ENCODE peak calls at places on chromosomes 6 and 20, in seven cellular contexts. T is tibial artery; L is thoracic aorta; D is GM23338; E is WTC11; A is CD4-positive, alpha-beta T cell; Z is heart left ventricle. B is an unnamed sample.
A peak's percentile ranks its signal among the peaks of the same experiment; 100 is the strongest.

GRCh38 chr6:14652536-14652935 is 535.0 kb downstream of the CD83 start:
- DNase-seq in T (no peak), Z (no peak), E (no peak), D (no peak), L (no peak), A (no peak), B (no peak)

GRCh38 chr6:154932562-154933027 is 62.5 kb upstream of the TIAM2 start:
- DNase-seq in E (no peak), D (peak; percentile 73), L (no peak), A (no peak), T (no peak), Z (no peak), B (no peak)

GRCh38 chr6:168575346-168576098 is 134.5 kb downstream of the SMOC2 start:
- DNase-seq in D (no peak), E (no peak), Z (no peak), L (no peak), T (no peak), A (no peak), B (no peak)

GRCh38 chr6:2622683-2623082 is 128.0 kb downstream of the MYLK4 start:
- DNase-seq in T (peak; percentile 78), A (no peak), E (no peak), L (no peak), Z (no peak), D (no peak), B (no peak)

GRCh38 chr6:14501914-14502313 is 384.3 kb downstream of the CD83 start:
- DNase-seq in D (no peak), A (no peak), Z (no peak), E (no peak), L (no peak), T (no peak), B (no peak)

GRCh38 chr6:17703256-17703694 is 3.5 kb downstream of the NUP153 start:
- DNase-seq in E (no peak), A (no peak), Z (no peak), L (peak; percentile 18), T (no peak), D (no peak), B (no peak)

GRCh38 chr6:159077123-159077522 is 32.3 kb upstream of the TAGAP start:
- DNase-seq in A (no peak), T (no peak), L (no peak), E (no peak), Z (no peak), D (no peak), B (no peak)

GRCh38 chr6:33297406-33297955 is 1.3 kb downstream of the RGL2 start:
- DNase-seq in T (peak; percentile 76), D (peak; percentile 90), A (no peak), L (no peak), Z (peak; percentile 66), E (peak; percentile 79), B (peak; percentile 59)

GRCh38 chr20:44014807-44015732 is 100.4 kb downstream of the TOX2 start:
- DNase-seq in Z (no peak), L (no peak), T (no peak), E (no peak), D (no peak), A (no peak), B (no peak)

GRCh38 chr20:2101935-2102584 is 433 bp downstream of the STK35 start:
- DNase-seq in D (peak; percentile 95), E (peak; percentile 87), L (peak; percentile 74), A (peak; percentile 85), T (peak; percentile 95), Z (peak; percentile 95), B (peak; percentile 83)

GRCh38 chr6:54991761-54992330 is 145.3 kb downstream of the FAM83B start:
- DNase-seq in T (no peak), E (no peak), Z (no peak), D (no peak), L (no peak), A (no peak), B (no peak)

GRCh38 chr6:56511591-56511990 is 131.1 kb downstream of the DST start:
- DNase-seq in L (no peak), A (no peak), D (no peak), T (no peak), Z (no peak), E (no peak), B (no peak)

GRCh38 chr6:150867117-150867516 is 1.6 kb downstream of the MTHFD1L start:
- DNase-seq in A (no peak), D (peak; percentile 25), L (no peak), E (no peak), T (no peak), Z (no peak), B (no peak)

GRCh38 chr20:11849976-11850670 is 67.6 kb upstream of the BTBD3 start:
- DNase-seq in A (no peak), T (no peak), L (no peak), D (no peak), Z (no peak), E (no peak), B (no peak)

GRCh38 chr6:56382416-56382940 is 135.1 kb upstream of the COL21A1 start:
- DNase-seq in T (no peak), Z (no peak), E (no peak), L (no peak), A (no peak), D (no peak), B (no peak)

GRCh38 chr6:12890171-12890790 is 173.7 kb downstream of the PHACTR1 start:
- DNase-seq in L (no peak), D (peak; percentile 66), Z (no peak), A (no peak), E (peak; percentile 70), T (no peak), B (peak; percentile 6)
- TF ChIP-seq CTCF in L (peak; percentile 18), D (peak; percentile 73), Z (peak; percentile 42), A (no peak), E (peak; percentile 65), T (no peak), B (peak; percentile 65)

DNA sequence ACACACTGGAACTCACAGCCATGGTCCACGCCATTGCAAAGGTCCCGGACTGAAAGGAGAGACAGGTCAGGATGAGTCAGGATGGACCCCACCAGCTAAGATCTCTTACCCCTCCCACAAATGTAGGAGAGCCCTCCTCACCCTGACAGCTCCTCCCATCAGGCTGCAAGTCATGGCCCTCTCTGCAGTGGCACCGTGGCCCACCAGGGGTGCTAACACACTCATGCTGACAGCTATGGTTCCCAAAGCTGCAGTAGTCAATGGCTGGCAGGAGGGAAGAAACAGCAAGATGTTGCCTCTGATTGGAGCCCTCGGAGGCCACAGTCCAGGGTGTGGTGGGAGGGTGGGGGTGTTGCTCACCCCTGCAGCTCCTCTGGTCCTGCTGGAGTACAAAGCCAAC is 5.7 kb upstream of the RBPJL start:
- DNase-seq in A (no peak), T (no peak), E (peak; percentile 82), Z (no peak), L (no peak), D (peak; percentile 89), B (peak; percentile 74)
- TF ChIP-seq CTCF in A (no peak), T (no peak), E (peak; percentile 38), Z (peak; percentile 15), L (no peak), D (peak; percentile 62), B (peak; percentile 52)

GRCh38 chr20:59515013-59515905 is 89.1 kb upstream of the PHACTR3 start:
- DNase-seq in D (peak; percentile 94), E (peak; percentile 91), Z (peak; percentile 79), T (no peak), A (no peak), L (no peak), B (peak; percentile 91)
- TF ChIP-seq CTCF in D (peak; percentile 76), E (peak; percentile 60), Z (peak; percentile 86), T (peak; percentile 58), A (no peak), L (peak; percentile 59), B (peak; percentile 89)

GRCh38 chr6:3744211-3744900 is 7.2 kb downstream of the PXDC1 start:
- DNase-seq in T (peak; percentile 73), Z (no peak), L (no peak), D (no peak), A (no peak), E (no peak), B (no peak)

GRCh38 chr6:3743541-3743940 is 8.0 kb downstream of the PXDC1 start:
- DNase-seq in Z (no peak), A (no peak), L (no peak), E (no peak), D (no peak), T (peak; percentile 62), B (no peak)

GRCh38 chr6:3741477-3741871 is 10.0 kb downstream of the PXDC1 start:
- DNase-seq in E (no peak), A (no peak), L (no peak), T (peak; percentile 70), D (no peak), Z (no peak), B (no peak)

GRCh38 chr6:3742076-3742425 is 9.5 kb downstream of the PXDC1 start:
- DNase-seq in L (no peak), T (no peak), E (no peak), D (no peak), A (no peak), Z (no peak), B (no peak)

DNA sequence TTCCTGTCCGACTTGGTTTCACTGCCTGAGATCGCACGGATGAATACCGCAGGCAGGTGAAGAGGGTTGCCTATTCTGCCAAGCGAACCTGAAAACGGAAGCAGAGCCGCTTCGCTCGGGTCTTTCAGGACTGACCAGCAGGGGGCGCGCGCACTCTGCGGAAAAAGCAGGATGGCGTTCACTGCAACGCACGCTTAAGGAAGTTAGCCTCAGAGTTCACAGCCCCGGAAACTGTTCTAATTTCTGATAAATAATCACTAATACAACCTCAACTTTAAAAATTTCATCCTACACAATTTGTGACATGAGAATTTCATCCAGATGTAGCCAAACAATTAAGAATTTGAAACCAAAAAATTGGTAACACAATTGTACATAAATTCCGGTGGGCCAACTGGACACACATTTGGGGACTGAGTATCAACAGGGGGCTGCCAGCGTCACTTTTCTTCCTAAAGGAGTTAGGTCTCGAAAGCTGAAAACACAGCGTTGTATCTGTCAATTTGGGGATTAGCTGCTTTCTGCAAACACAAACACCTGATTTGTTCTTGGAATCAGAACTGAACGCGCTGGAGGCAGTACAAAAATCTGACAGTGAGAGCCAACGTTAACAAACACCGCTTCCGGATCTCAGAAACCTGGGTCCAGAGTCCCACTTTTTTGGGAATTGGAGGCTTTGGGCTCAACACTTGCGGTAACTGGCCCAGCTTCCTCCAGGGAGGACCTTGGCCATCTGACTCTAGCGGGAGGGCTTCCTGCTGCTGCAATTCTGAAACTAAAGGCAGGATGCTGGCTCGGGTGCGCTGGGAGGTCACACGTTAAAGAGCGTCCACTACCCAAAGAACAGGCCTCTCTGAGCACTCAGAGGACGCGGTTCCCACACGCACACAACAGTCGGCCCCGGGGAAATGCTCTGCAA is 8.8 kb downstream of the PXDC1 start:
- DNase-seq in T (peak; percentile 92), D (peak; percentile 91), E (peak; percentile 93), Z (peak; percentile 93), L (no peak), A (peak; percentile 93), B (peak; percentile 92)
- TF ChIP-seq CTCF in T (peak; percentile 89), D (peak; percentile 97), E (peak; percentile 95), Z (peak; percentile 96), L (peak; percentile 93), A (peak; percentile 94), B (peak; percentile 100)

GRCh38 chr20:56439784-56440291 is 27.8 kb downstream of the CASS4 start:
- DNase-seq in E (no peak), T (peak; percentile 28), L (no peak), Z (peak; percentile 82), A (no peak), D (no peak), B (no peak)
- TF ChIP-seq CTCF in E (no peak), T (no peak), L (no peak), Z (no peak), A (no peak), D (no peak), B (no peak)

GRCh38 chr6:153790881-153791473 is 248.1 kb upstream of the OPRM1 start:
- DNase-seq in A (no peak), T (no peak), E (peak; percentile 29), Z (no peak), D (peak; percentile 68), L (no peak), B (peak; percentile 44)
- TF ChIP-seq CTCF in A (no peak), T (no peak), E (peak; percentile 19), Z (peak; percentile 18), D (peak; percentile 75), L (no peak), B (no peak)

GRCh38 chr20:54207053-54207742 is 689 bp upstream of the PFDN4 start:
- DNase-seq in Z (no peak), D (no peak), A (no peak), L (no peak), T (no peak), E (no peak), B (no peak)
- TF ChIP-seq CTCF in Z (no peak), D (no peak), A (no peak), L (no peak), T (no peak), E (no peak), B (no peak)

B was measured in endothelial cell.